ENCODE peak calls at places on chromosomes 2 and 18, in four cellular contexts. K is HepG2, U is H1, L is GM12878. E is an unnamed sample.

GRCh38 chr18:68676913-68677312 is 38.0 kb downstream of the TMX3 start:
- DNase-seq in K (no peak), U (no peak), L (no peak), E (no peak)

GRCh38 chr2:234091432-234091879 is 41.0 kb downstream of the SPP2 start:
- DNase-seq in K (no peak), U (no peak), L (no peak), E (no peak)

GRCh38 chr2:158923180-158923594 is 45.3 kb upstream of the TANC1 start:
- DNase-seq in K (no peak), U (peak; percentile 50), L (no peak), E (no peak)

GRCh38 chr2:2886934-2887333 is 490.7 kb downstream of the EIPR1 start:
- DNase-seq in K (no peak), U (no peak), L (no peak), E (no peak)

GRCh38 chr18:49238433-49239042 is 221.9 kb downstream of the DYM start:
- DNase-seq in K (peak; percentile 38), U (no peak), L (no peak), E (no peak)

GRCh38 chr2:238106698-238107524 is 6.8 kb downstream of the ESPNL start:
- DNase-seq in K (peak; percentile 52), U (peak; percentile 75), L (no peak), E (no peak)

GRCh38 chr2:133249362-133249761 is 318.9 kb downstream of the NCKAP5 start:
- DNase-seq in K (no peak), U (no peak), L (no peak), E (no peak)

GRCh38 chr2:25821225-25822056 is 56.8 kb downstream of the ASXL2 start:
- DNase-seq in K (no peak), U (no peak), L (no peak), E (no peak)

GRCh38 chr2:232836934-232837333 is 33.1 kb upstream of the SNORC start:
- DNase-seq in K (no peak), U (no peak), L (no peak), E (no peak)

GRCh38 chr2:158412206-158412605 is 44.3 kb downstream of the CCDC148 start:
- DNase-seq in K (peak; percentile 50), U (no peak), L (no peak), E (no peak)

GRCh38 chr2:64383881-64384280 is 70.1 kb upstream of the LGALSL start:
- DNase-seq in K (no peak), U (peak; percentile 22), L (no peak), E (no peak)

GRCh38 chr2:156517419-156517818 is 81.2 kb downstream of the GPD2 start:
- DNase-seq in K (no peak), U (no peak), L (no peak), E (no peak)

GRCh38 chr2:74502720-74503505 is 3.5 kb upstream of the LBX2 start:
- DNase-seq in K (peak; percentile 63), U (peak; percentile 80), L (no peak), E (no peak)

GRCh38 chr18:12645751-12646203 is 12.1 kb downstream of the SPIRE1 start:
- DNase-seq in K (peak; percentile 41), U (no peak), L (no peak), E (no peak)

GRCh38 chr18:79197531-79197930 is 128.3 kb downstream of the ATP9B start:
- DNase-seq in K (no peak), U (no peak), L (no peak), E (no peak)

GRCh38 chr2:148022351-148022750 is 1.5 kb downstream of the MBD5 start:
- DNase-seq in K (no peak), U (no peak), L (no peak), E (no peak)

GRCh38 chr18:31364190-31364589 is 12.4 kb upstream of the DSG4 start:
- DNase-seq in K (no peak), U (no peak), L (no peak), E (no peak)

GRCh38 chr2:25388491-25388890 is 46.8 kb upstream of the DNMT3A start:
- DNase-seq in K (no peak), U (no peak), L (no peak), E (no peak)

GRCh38 chr18:68660355-68661183 is 54.3 kb downstream of the TMX3 start:
- DNase-seq in K (peak; percentile 33), U (no peak), L (no peak), E (peak; percentile 8)

GRCh38 chr18:9549405-9549804 is 65.0 kb downstream of the PPP4R1 start:
- DNase-seq in K (no peak), U (no peak), L (no peak), E (no peak)

GRCh38 chr2:165678882-165679281 is 115.2 kb downstream of the GALNT3 start:
- DNase-seq in K (no peak), U (no peak), L (no peak), E (no peak)

GRCh38 chr2:218888341-218888740 is 7.7 kb downstream of the WNT10A start:
- DNase-seq in K (no peak), U (no peak), L (no peak), E (no peak)

GRCh38 chr2:28101123-28101522 is 210.6 kb downstream of the BABAM2 start:
- DNase-seq in K (no peak), U (no peak), L (no peak), E (no peak)

GRCh38 chr2:104861295-104862060 is 7.6 kb downstream of the POU3F3 start:
- DNase-seq in K (no peak), U (no peak), L (no peak), E (no peak)

GRCh38 chr2:171889333-171889732 is 4.7 kb downstream of the SLC25A12 start:
- DNase-seq in K (no peak), U (no peak), L (no peak), E (no peak)

GRCh38 chr2:235347691-235348090 is 146.2 kb upstream of the AGAP1 start:
- DNase-seq in K (no peak), U (no peak), L (no peak), E (no peak)

GRCh38 chr2:199309411-199309810 is 148.3 kb downstream of the SATB2 start:
- DNase-seq in K (no peak), U (no peak), L (no peak), E (no peak)

GRCh38 chr2:153478289-153479261 is at the start of gene RPRM:
- DNase-seq in K (peak; percentile 35), U (peak; percentile 92), L (no peak), E (peak; percentile 81)

GRCh38 chr2:66050392-66050791 is 384.5 kb upstream of the MEIS1 start:
- DNase-seq in K (no peak), U (no peak), L (no peak), E (no peak)

GRCh38 chr2:29239209-29239960 is 124.2 kb downstream of the CLIP4 start:
- DNase-seq in K (no peak), U (no peak), L (no peak), E (no peak)

GRCh38 chr2:79971807-79972206 is 332.7 kb downstream of the LRRTM1 start:
- DNase-seq in K (no peak), U (no peak), L (no peak), E (peak; percentile 50)

GRCh38 chr18:62070306-62070705 is 116.5 kb downstream of the PIGN start:
- DNase-seq in K (no peak), U (no peak), L (no peak), E (no peak)

GRCh38 chr2:124147552-124147951 is 122.5 kb downstream of the CNTNAP5 start:
- DNase-seq in K (no peak), U (no peak), L (no peak), E (no peak)

GRCh38 chr18:35127201-35127600 is 86.0 kb downstream of the MAPRE2 start:
- DNase-seq in K (peak; percentile 19), U (no peak), L (no peak), E (no peak)
- TF ChIP-seq SUZ12 in K (no peak), U (no peak), L (no peak), E (no peak)

GRCh38 chr18:812123-812672 is at the start of gene YES1:
- DNase-seq in K (peak; percentile 78), U (peak; percentile 90), L (no peak), E (no peak)

GRCh38 chr18:813405-814071 is 1.5 kb upstream of the YES1 start:
- DNase-seq in K (no peak), U (no peak), L (no peak), E (no peak)

GRCh38 chr18:812673-813404 is 797 bp upstream of the YES1 start:
- DNase-seq in K (peak; percentile 37), U (peak; percentile 71), L (peak; percentile 39), E (no peak)

GRCh38 chr18:809985-810642 is 1.9 kb downstream of the YES1 start:
- DNase-seq in K (no peak), U (no peak), L (peak; percentile 60), E (no peak)

GRCh38 chr18:811192-812122 is 585 bp downstream of the YES1 start:
- DNase-seq in K (no peak), U (peak; percentile 81), L (no peak), E (no peak)
- TF ChIP-seq ZNF274 in K (no peak), U (no peak), L (no peak), E (no peak)

GRCh38 chr18:55419939-55420664 is 167.9 kb downstream of the TCF4 start:
- DNase-seq in K (no peak), U (no peak), L (no peak), E (no peak)
- H3K4me3 ChIP-seq in K (no peak overlapping the region), U (no peak overlapping the region), L (no peak overlapping the region), E (no peak overlapping the region)

GRCh38 chr2:55772309-55772980 is 78.8 kb upstream of the PNPT1 start:
- DNase-seq in K (no peak), U (no peak), L (no peak), E (no peak)
- TF ChIP-seq SUZ12 in K (no peak), U (no peak), L (no peak), E (no peak)

DNA sequence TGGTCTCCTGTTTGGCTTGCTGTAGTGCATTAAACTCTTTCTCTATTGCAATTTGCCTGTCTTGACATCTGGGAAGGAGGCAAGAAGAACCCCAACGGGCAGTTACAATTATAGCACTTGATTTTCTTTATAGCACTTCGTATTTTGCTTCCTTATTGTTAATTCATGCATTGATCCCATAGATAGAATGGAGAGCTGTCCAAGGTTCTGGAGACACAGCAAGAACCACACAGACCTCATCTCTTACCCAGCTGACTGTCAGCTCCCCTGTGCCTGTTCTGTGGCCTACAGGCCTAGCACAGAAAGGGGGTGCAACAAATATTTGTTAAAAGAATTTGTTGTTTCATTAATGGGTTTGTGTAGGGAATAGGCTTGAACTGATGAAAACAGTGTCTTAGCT is 194.3 kb downstream of the GALNT1 start:
- DNase-seq in K (no peak), U (no peak), L (no peak), E (no peak)
- TF ChIP-seq ZNF274 in K (no peak), U (no peak), L (no peak), E (no peak)

GRCh38 chr18:6449213-6449612 is 34.5 kb upstream of the L3MBTL4 start:
- DNase-seq in K (no peak), U (no peak), L (peak; percentile 40), E (no peak)
- H3K4me3 ChIP-seq in K (no peak overlapping the region), U (no peak overlapping the region), L (no peak overlapping the region), E (no peak overlapping the region)